ENCODE peak calls at places on chromosomes 13 and 19, in ten cellular contexts. J is pancreas, R is WERI-Rb-1, G is mesothelial cell of epicardium, A is breast epithelium, M is progenitor cell of endocrine pancreas, D is lower lobe of right lung, N is fibroblast of lung, P is PC-3, Z is uterus. U is an unnamed sample.

GRCh38 chr13:93603043-93603442 is 376.4 kb downstream of the GPC6 start:
- DNase-seq in J (no peak), R (no peak), G (no peak), A (no peak), M (no peak), D (no peak), N (peak; percentile 94), P (peak; percentile 90), Z (no peak), U (no peak)

GRCh38 chr13:106103779-106104178 is 431.7 kb downstream of the EFNB2 start:
- DNase-seq in J (no peak), R (no peak), G (no peak), A (no peak), M (no peak), D (no peak), N (no peak), P (peak; percentile 83), Z (no peak), U (no peak)

GRCh38 chr19:4009990-4010807 is 2.7 kb downstream of the PIAS4 start:
- DNase-seq in J (peak; percentile 76), R (peak; percentile 85), G (no peak), A (no peak), M (no peak), D (no peak), N (peak; percentile 36), P (no peak), Z (no peak), U (no peak)

GRCh38 chr19:45010306-45010705 is 9.0 kb downstream of the RELB start:
- DNase-seq in J (no peak), R (no peak), G (no peak), A (no peak), M (no peak), D (no peak), N (no peak), P (no peak), Z (no peak), U (no peak)

GRCh38 chr19:47122359-47123335 is 8.0 kb upstream of the SAE1 start:
- DNase-seq in J (no peak), R (no peak), G (no peak), A (no peak), M (no peak), D (no peak), N (peak; percentile 52), P (peak; percentile 69), Z (no peak), U (no peak)

GRCh38 chr13:45811891-45812583 is 39.5 kb downstream of the SIAH3 start:
- DNase-seq in J (no peak), R (no peak), G (no peak), A (peak; percentile 74), M (no peak), D (no peak), N (no peak), P (peak; percentile 46), Z (no peak), U (no peak)

GRCh38 chr13:27405521-27406134 is 18.8 kb upstream of the GTF3A start:
- DNase-seq in J (no peak), R (no peak), G (no peak), A (no peak), M (no peak), D (no peak), N (no peak), P (peak; percentile 26), Z (no peak), U (no peak)

GRCh38 chr13:24063281-24063851 is 97.2 kb upstream of the SPATA13 start:
- DNase-seq in J (no peak), R (no peak), G (no peak), A (no peak), M (no peak), D (no peak), N (no peak), P (no peak), Z (peak; percentile 43), U (no peak)

GRCh38 chr19:45166723-45167252 is 6.0 kb upstream of the NKPD1 start:
- DNase-seq in J (no peak), R (peak; percentile 28), G (no peak), A (no peak), M (no peak), D (no peak), N (no peak), P (no peak), Z (no peak), U (no peak)

GRCh38 chr19:35403116-35403760 is 32.4 kb downstream of the GPR42 start:
- DNase-seq in J (no peak), R (no peak), G (no peak), A (no peak), M (no peak), D (no peak), N (peak; percentile 3), P (no peak), Z (no peak), U (no peak)

GRCh38 chr19:35398570-35398969 is 27.7 kb downstream of the GPR42 start:
- DNase-seq in J (no peak), R (no peak), G (no peak), A (no peak), M (no peak), D (no peak), N (no peak), P (no peak), Z (no peak), U (no peak)

GRCh38 chr19:35399948-35400772 is 29.3 kb downstream of the GPR42 start:
- DNase-seq in J (no peak), R (no peak), G (no peak), A (no peak), M (no peak), D (no peak), N (no peak), P (no peak), Z (no peak), U (no peak)

GRCh38 chr19:35399231-35399630 is 28.4 kb downstream of the GPR42 start:
- DNase-seq in J (no peak), R (no peak), G (no peak), A (no peak), M (no peak), D (no peak), N (no peak), P (no peak), Z (no peak), U (no peak)

GRCh38 chr19:35400773-35401100 is 29.9 kb downstream of the GPR42 start:
- DNase-seq in J (no peak), R (no peak), G (no peak), A (no peak), M (no peak), D (no peak), N (no peak), P (no peak), Z (no peak), U (no peak)
- TF ChIP-seq CTCF in J (no peak), R (no peak), G (no peak), A (no peak), M (no peak), D (no peak), N (no peak), P (no peak), Z (no peak), U (no peak)

GRCh38 chr19:6963937-6964336 is 57.3 kb downstream of the MBD3L2B start:
- DNase-seq in J (no peak), R (peak; percentile 7), G (no peak), A (no peak), M (no peak), D (no peak), N (no peak), P (peak; percentile 31), Z (no peak), U (no peak)
- TF ChIP-seq CTCF in J (peak; percentile 27), R (peak; percentile 44), G (peak; percentile 49), A (no peak), M (peak; percentile 11), D (peak; percentile 56), N (no peak), P (peak; percentile 67), Z (no peak), U (peak; percentile 47)

GRCh38 chr13:101398920-101399319 is 17.4 kb downstream of the NALCN start:
- DNase-seq in J (no peak), R (no peak), G (no peak), A (no peak), M (no peak), D (no peak), N (peak; percentile 26), P (peak; percentile 25), Z (no peak), U (no peak)

GRCh38 chr13:101399365-101399764 is 16.9 kb downstream of the NALCN start:
- DNase-seq in J (no peak), R (no peak), G (no peak), A (no peak), M (no peak), D (no peak), N (no peak), P (no peak), Z (no peak), U (no peak)

GRCh38 chr13:101401196-101401595 is 15.1 kb downstream of the NALCN start:
- DNase-seq in J (no peak), R (no peak), G (no peak), A (no peak), M (no peak), D (no peak), N (no peak), P (no peak), Z (no peak), U (no peak)

GRCh38 chr13:101397742-101398141 is 18.6 kb downstream of the NALCN start:
- DNase-seq in J (no peak), R (no peak), G (no peak), A (no peak), M (no peak), D (no peak), N (peak; percentile 70), P (peak; percentile 77), Z (no peak), U (no peak)

GRCh38 chr13:101398191-101398590 is 18.1 kb downstream of the NALCN start:
- DNase-seq in J (no peak), R (no peak), G (no peak), A (no peak), M (no peak), D (no peak), N (peak; percentile 41), P (peak; percentile 29), Z (no peak), U (no peak)
- TF ChIP-seq CTCF in J (no peak), R (no peak), G (no peak), A (no peak), M (no peak), D (no peak), N (no peak), P (no peak), Z (no peak), U (no peak)

DNA sequence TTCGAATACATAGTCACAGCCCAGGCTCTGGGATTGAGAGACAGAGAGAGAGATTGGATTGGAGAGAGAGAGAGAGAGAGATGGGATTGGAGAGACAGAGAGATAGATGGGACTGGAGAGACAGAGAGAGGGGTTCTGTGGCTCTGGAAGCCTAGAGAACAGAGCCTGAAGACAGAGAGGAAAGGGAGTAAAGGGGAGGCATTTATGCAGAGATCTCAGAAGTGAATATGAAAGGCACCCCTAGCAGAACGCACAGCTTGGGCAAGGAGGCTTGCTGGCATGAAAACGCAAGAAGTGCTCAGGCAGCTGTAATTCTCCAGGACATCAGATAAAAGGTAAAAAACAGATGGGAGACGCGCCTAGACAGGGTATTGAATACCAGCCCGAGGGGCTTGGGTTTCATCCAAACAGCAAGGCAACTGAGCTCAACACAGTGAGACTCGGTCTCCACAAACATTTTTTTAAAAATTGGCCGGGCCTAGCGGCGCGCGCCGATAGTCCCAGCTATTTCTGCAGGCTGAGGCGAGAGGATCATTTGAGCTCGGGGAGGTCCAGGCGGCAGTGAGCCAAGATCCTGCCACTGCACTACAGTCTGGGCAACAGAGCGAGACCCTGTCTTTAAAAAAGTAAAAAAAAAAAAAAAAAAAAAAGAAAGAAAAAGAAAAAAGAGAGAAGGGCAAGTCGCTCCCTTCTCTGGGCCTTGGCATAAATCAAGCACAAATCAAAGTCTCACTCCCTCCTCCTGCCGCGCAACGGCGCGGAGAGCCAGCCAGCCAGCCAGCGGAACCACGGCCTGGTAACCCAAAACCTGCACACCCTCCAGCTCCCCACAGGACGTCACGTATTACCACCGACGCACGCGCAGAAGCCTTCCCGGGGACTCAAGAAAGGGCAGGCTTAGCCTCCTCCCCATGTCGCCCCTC is 769 bp upstream of the PPP2R1A start:
- DNase-seq in J (no peak), R (no peak), G (peak; percentile 95), A (peak; percentile 87), M (peak; percentile 15), D (peak; percentile 99), N (no peak), P (no peak), Z (no peak), U (no peak)
- TF ChIP-seq CTCF in J (no peak), R (no peak), G (no peak), A (no peak), M (peak; percentile 9), D (no peak), N (no peak), P (no peak), Z (no peak), U (no peak)